ENCODE peak calls at places on chromosomes 7 and 10, in seven cellular contexts. C is uterus, M is neural progenitor cell, V is colonic mucosa, K is AG09309, Z is left ventricle myocardium inferior, W is fibroblast of mammary gland. Q is an unnamed sample.

GRCh38 chr7:92717982-92718716 is 118.2 kb downstream of the CDK6 start:
- DNase-seq in V (peak), Z (no peak), W (peak), M (no peak), K (no peak), C (peak), Q (peak)

GRCh38 chr7:1065263-1066260 is 21.2 kb downstream of the GPR146 start:
- DNase-seq in M (peak), K (no peak), W (peak), Z (peak), C (peak), V (peak), Q (peak)

GRCh38 chr7:105649727-105650381 is 68.6 kb upstream of the EFCAB10 start:
- DNase-seq in V (no peak), C (no peak), K (peak), W (peak), Z (no peak), M (no peak), Q (no peak)

GRCh38 chr7:47285860-47286491 is 295.9 kb downstream of the TNS3 start:
- DNase-seq in V (peak), M (no peak), C (no peak), K (peak), W (peak), Z (no peak), Q (no peak)

GRCh38 chr10:110834622-110835219 is 37.0 kb upstream of the PDCD4 start:
- DNase-seq in V (peak), W (no peak), M (peak), Z (no peak), K (no peak), C (peak), Q (no peak)

GRCh38 chr10:53134050-53134449 is 361.5 kb upstream of the MBL2 start:
- DNase-seq in M (no peak), Z (no peak), C (no peak), V (no peak), W (no peak), K (no peak), Q (no peak)

GRCh38 chr10:102119417-102120141 is 589 bp downstream of the LDB1 start:
- DNase-seq in V (peak), Z (peak), K (no peak), C (peak), M (peak), W (peak), Q (peak)

GRCh38 chr10:7608001-7608400 is 58.8 kb downstream of the ITIH5 start:
- DNase-seq in K (no peak), W (no peak), C (no peak), Z (no peak), M (no peak), V (no peak), Q (no peak)

GRCh38 chr7:158123753-158124152 is 463.9 kb downstream of the PTPRN2 start:
- DNase-seq in K (no peak), W (no peak), C (no peak), V (no peak), M (no peak), Z (no peak), Q (no peak)

GRCh38 chr10:18229839-18230238 is 89.6 kb downstream of the CACNB2 start:
- DNase-seq in Z (no peak), C (no peak), K (no peak), V (no peak), W (peak), M (no peak), Q (no peak)

GRCh38 chr10:48307584-48307983 is 1.1 kb downstream of the MAPK8 start:
- DNase-seq in Z (no peak), C (no peak), K (no peak), M (no peak), W (no peak), V (no peak), Q (no peak)

GRCh38 chr10:26997610-26998009 is 102.7 kb downstream of the ANKRD26 start:
- DNase-seq in C (no peak), M (no peak), V (no peak), K (no peak), W (no peak), Z (no peak), Q (no peak)

GRCh38 chr7:117271566-117271965 is 51.3 kb downstream of the WNT2 start:
- DNase-seq in K (no peak), M (no peak), Z (no peak), V (no peak), W (peak), C (no peak), Q (no peak)

GRCh38 chr10:22086730-22087364 is 83.3 kb upstream of the DNAJC1 start:
- DNase-seq in V (peak), Z (peak), M (peak), K (peak), C (peak), W (peak), Q (peak)

GRCh38 chr7:66281678-66282593 is 76.8 kb downstream of the TPST1 start:
- DNase-seq in M (no peak), C (peak), V (no peak), K (peak), W (peak), Z (no peak), Q (no peak)

GRCh38 chr10:103238506-103239252 is 7.0 kb upstream of the RPEL1 start:
- DNase-seq in K (no peak), C (no peak), V (peak), W (peak), Z (no peak), M (peak), Q (peak)

GRCh38 chr7:156438011-156438410 is 202.6 kb upstream of the RNF32 start:
- DNase-seq in M (no peak), K (no peak), V (no peak), W (no peak), Z (no peak), C (no peak), Q (no peak)

GRCh38 chr10:97572214-97572989 is at the start of gene ANKRD2:
- DNase-seq in W (peak), M (peak), V (peak), K (peak), Z (peak), C (peak), Q (peak)

GRCh38 chr7:96654630-96655188 is 54.9 kb downstream of the SEM1 start:
- DNase-seq in K (no peak), M (no peak), W (no peak), Z (no peak), C (no peak), V (no peak), Q (no peak)

GRCh38 chr10:6563075-6563474 is 17.0 kb downstream of the PRKCQ start:
- DNase-seq in W (no peak), Z (no peak), C (no peak), K (no peak), V (no peak), M (peak), Q (no peak)

GRCh38 chr7:133618970-133619369 is 366.1 kb downstream of the EXOC4 start:
- DNase-seq in K (no peak), W (no peak), C (no peak), M (no peak), Z (no peak), V (no peak), Q (no peak)

GRCh38 chr10:19168584-19168983 is 120.0 kb downstream of the MALRD1 start:
- DNase-seq in W (no peak), M (peak), V (no peak), Z (no peak), C (no peak), K (no peak), Q (no peak)

GRCh38 chr10:42997849-42998165 is 79.1 kb upstream of the RET start:
- DNase-seq in V (peak), W (no peak), C (no peak), M (no peak), K (no peak), Z (no peak), Q (no peak)

GRCh38 chr7:151629873-151630272 is 110.2 kb upstream of the RHEB start:
- DNase-seq in V (no peak), C (no peak), Z (no peak), K (no peak), W (no peak), M (no peak), Q (no peak)

GRCh38 chr7:94632338-94633024 is 23.5 kb downstream of the SGCE start:
- DNase-seq in W (peak), C (no peak), Z (no peak), V (no peak), M (no peak), K (peak), Q (no peak)

GRCh38 chr10:86346169-86346793 is 20.3 kb downstream of the GRID1 start:
- DNase-seq in K (no peak), V (no peak), C (no peak), Z (no peak), W (no peak), M (peak), Q (peak)

GRCh38 chr7:289209-289755 is 688 bp upstream of the FOXL3 start:
- DNase-seq in Z (no peak), W (no peak), V (no peak), C (no peak), M (no peak), K (no peak), Q (no peak)

GRCh38 chr7:117445206-117445605 is 17.9 kb upstream of the ASZ1 start:
- DNase-seq in V (no peak), Z (no peak), M (no peak), W (peak), C (no peak), K (no peak), Q (no peak)

GRCh38 chr10:59907918-59908807 is 1.8 kb upstream of the CCDC6 start:
- DNase-seq in M (peak), W (peak), Z (no peak), V (peak), C (peak), K (peak), Q (peak)

GRCh38 chr10:76049581-76050290 is 618.3 kb downstream of the LRMDA start:
- DNase-seq in M (no peak), K (no peak), V (no peak), W (peak), C (no peak), Z (no peak), Q (no peak)

GRCh38 chr7:37150180-37150579 is 298.5 kb downstream of the ELMO1 start:
- DNase-seq in C (no peak), W (no peak), K (no peak), V (peak), M (no peak), Z (no peak), Q (no peak)

GRCh38 chr7:132177708-132178392 is 398.4 kb downstream of the PLXNA4 start:
- DNase-seq in W (no peak), K (no peak), V (no peak), C (no peak), Z (no peak), M (no peak), Q (no peak)

GRCh38 chr10:8985651-8986050 is 931.2 kb downstream of the GATA3 start:
- DNase-seq in W (no peak), Z (no peak), K (no peak), C (no peak), V (no peak), M (no peak), Q (no peak)

GRCh38 chr10:83037653-83038052 is 1101.7 kb upstream of the GHITM start:
- DNase-seq in K (no peak), Z (no peak), W (no peak), V (no peak), C (no peak), M (no peak), Q (no peak)

GRCh38 chr7:106289848-106290247 is 5.1 kb upstream of the NAMPT start:
- DNase-seq in K (no peak), W (no peak), Z (no peak), C (no peak), V (no peak), M (no peak), Q (no peak)

GRCh38 chr10:14409247-14409646 is 78.5 kb upstream of the FRMD4A start:
- DNase-seq in V (no peak), K (no peak), Z (no peak), C (no peak), M (no peak), W (no peak), Q (no peak)

GRCh38 chr10:1149793-1150637 is 93.8 kb downstream of the WDR37 start:
- DNase-seq in V (peak), Z (no peak), C (no peak), M (no peak), W (no peak), K (no peak), Q (no peak)

GRCh38 chr10:130621231-130621775 is 485.1 kb downstream of the GLRX3 start:
- DNase-seq in M (no peak), C (no peak), V (no peak), Z (no peak), W (no peak), K (no peak), Q (no peak)

GRCh38 chr10:49001861-49002675 is 62.4 kb upstream of the LRRC18 start:
- DNase-seq in W (no peak), V (no peak), C (no peak), K (no peak), Z (peak), M (no peak), Q (no peak)

GRCh38 chr7:2527505-2528464 is 8.2 kb downstream of the LFNG start:
- DNase-seq in K (no peak), M (no peak), Z (peak), W (peak), V (peak), C (no peak), Q (peak)
- H3K4me3 ChIP-seq in K (no peak), M (no peak), Z (no peak), W (no peak), V (no peak), C (no peak), Q (no peak)

GRCh38 chr10:133528296-133528844 is 1.2 kb downstream of the CYP2E1 start:
- DNase-seq in M (no peak), V (no peak), W (no peak), Z (no peak), C (no peak), K (no peak), Q (no peak)

GRCh38 chr10:133530506-133530905 is 3.3 kb downstream of the CYP2E1 start:
- DNase-seq in Z (no peak), M (no peak), K (no peak), V (no peak), C (no peak), W (no peak), Q (no peak)

GRCh38 chr10:133527779-133528271 is 662 bp downstream of the CYP2E1 start:
- DNase-seq in V (no peak), C (no peak), W (no peak), Z (no peak), M (no peak), K (no peak), Q (no peak)

GRCh38 chr10:133528845-133529575 is 1.8 kb downstream of the CYP2E1 start:
- DNase-seq in V (no peak), K (no peak), M (no peak), W (peak), C (no peak), Z (no peak), Q (no peak)

GRCh38 chr10:133529576-133529946 is 2.4 kb downstream of the CYP2E1 start:
- DNase-seq in V (no peak), C (no peak), K (no peak), Z (no peak), M (no peak), W (no peak), Q (no peak)
- H3K4me3 ChIP-seq in V (no peak), C (no peak), K (no peak), Z (peak), M (no peak), W (no peak), Q (peak)

GRCh38 chr10:87887548-87888289 is 24.3 kb downstream of the PTEN start:
- DNase-seq in K (no peak), W (no peak), Z (no peak), C (no peak), V (no peak), M (no peak), Q (no peak)
- H3K4me3 ChIP-seq in K (no peak), W (no peak), Z (no peak), C (no peak), V (no peak), M (no peak), Q (no peak)

DNA sequence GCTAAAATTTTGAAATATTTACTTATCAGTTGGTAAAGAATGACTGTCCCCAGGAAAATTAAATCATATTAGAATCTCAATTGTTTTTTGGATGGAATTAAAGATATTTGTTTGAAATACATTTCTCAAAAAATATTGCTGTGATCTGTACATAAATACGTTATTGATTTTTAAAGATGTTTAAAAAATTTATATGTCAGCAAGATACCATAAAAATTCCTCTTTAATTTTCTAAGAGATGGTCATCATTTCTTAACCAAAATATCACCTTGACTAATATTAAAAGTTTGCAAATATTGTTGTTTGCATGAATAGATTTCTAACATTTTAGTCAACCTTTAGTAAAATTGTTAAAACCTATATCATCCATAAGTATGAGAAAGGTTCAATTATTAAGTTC is 147.4 kb upstream of the WNT16 start:
- DNase-seq in K (no peak), W (no peak), M (no peak), C (no peak), V (no peak), Z (no peak), Q (no peak)
- H3K4me3 ChIP-seq in K (no peak), W (no peak), M (no peak), C (no peak), V (no peak), Z (no peak), Q (no peak)

Q was measured in lower lobe of right lung.